ENCODE peak calls at places on chromosomes 5 and 9, in seven cellular contexts. H, W, K, V, J, E and O are unnamed samples.

GRCh38 chr5:71384706-71385105 is 70.7 kb upstream of the BDP1 start:
- DNase-seq in H (no peak), W (no peak), K (no peak), V (no peak), J (no peak), E (no peak), O (no peak)

GRCh38 chr5:60545526-60545925 is 154.4 kb downstream of the DEPDC1B start:
- DNase-seq in H (no peak), W (no peak), K (no peak), V (no peak), J (no peak), E (no peak), O (no peak)

GRCh38 chr5:178730940-178731265 is 444 bp upstream of the ZNF354A start:
- DNase-seq in H (no peak), W (no peak), K (no peak), V (no peak), J (no peak), E (no peak), O (no peak)

GRCh38 chr9:6557883-6558282 is 87.6 kb downstream of the GLDC start:
- DNase-seq in H (no peak), W (no peak), K (no peak), V (no peak), J (no peak), E (no peak), O (no peak)

GRCh38 chr9:134825025-134825424 is 55.6 kb upstream of the FCN2 start:
- DNase-seq in H (no peak), W (no peak), K (no peak), V (no peak), J (no peak), E (no peak), O (no peak)

GRCh38 chr5:67257500-67257899 is 60.9 kb upstream of the CD180 start:
- DNase-seq in H (no peak), W (no peak), K (peak; percentile 82), V (no peak), J (no peak), E (no peak), O (no peak)

GRCh38 chr9:76989501-76989900 is 30.0 kb upstream of the FOXB2 start:
- DNase-seq in H (no peak), W (no peak), K (no peak), V (no peak), J (no peak), E (no peak), O (no peak)

GRCh38 chr5:72482046-72482445 is 25.2 kb downstream of the ZNF366 start:
- DNase-seq in H (no peak), W (no peak), K (no peak), V (no peak), J (no peak), E (no peak), O (no peak)

GRCh38 chr5:168334161-168335094 is 43.0 kb downstream of the WWC1 start:
- DNase-seq in H (no peak), W (no peak), K (no peak), V (no peak), J (no peak), E (peak; percentile 79), O (no peak)

GRCh38 chr5:119393746-119394145 is 37.9 kb downstream of the TNFAIP8 start:
- DNase-seq in H (no peak), W (no peak), K (peak; percentile 64), V (no peak), J (no peak), E (peak; percentile 80), O (no peak)

GRCh38 chr5:84791730-84792129 is 407.1 kb upstream of the EDIL3 start:
- DNase-seq in H (no peak), W (no peak), K (no peak), V (no peak), J (no peak), E (no peak), O (no peak)

GRCh38 chr9:74562611-74563010 is 65.5 kb downstream of the RORB start:
- DNase-seq in H (no peak), W (no peak), K (no peak), V (no peak), J (no peak), E (no peak), O (no peak)

GRCh38 chr9:214488-215448 is at the start of gene DOCK8:
- DNase-seq in H (peak; percentile 53), W (peak; percentile 35), K (peak; percentile 77), V (peak; percentile 94), J (peak; percentile 65), E (peak; percentile 46), O (peak; percentile 88)

GRCh38 chr5:109619661-109620060 is 70.1 kb upstream of the MAN2A1 start:
- DNase-seq in H (no peak), W (no peak), K (no peak), V (no peak), J (no peak), E (no peak), O (no peak)

GRCh38 chr9:84061613-84062205 is 81.1 kb downstream of the RMI1 start:
- DNase-seq in H (no peak), W (no peak), K (no peak), V (no peak), J (no peak), E (no peak), O (no peak)

GRCh38 chr9:72596451-72597180 is 75.2 kb downstream of the TMC1 start:
- DNase-seq in H (no peak), W (no peak), K (no peak), V (no peak), J (no peak), E (no peak), O (no peak)

GRCh38 chr5:103721183-103721582 is 158.6 kb upstream of the NUDT12 start:
- DNase-seq in H (no peak), W (no peak), K (no peak), V (no peak), J (no peak), E (no peak), O (no peak)

GRCh38 chr5:14671414-14671813 is 6.9 kb downstream of the OTULIN start:
- DNase-seq in H (no peak), W (no peak), K (peak; percentile 65), V (no peak), J (no peak), E (peak; percentile 65), O (no peak)

GRCh38 chr9:122446819-122447484 is 30.8 kb downstream of the OR1J1 start:
- DNase-seq in H (no peak), W (no peak), K (no peak), V (no peak), J (no peak), E (peak; percentile 73), O (no peak)

GRCh38 chr5:159185773-159186172 is 23.6 kb downstream of the RNF145 start:
- DNase-seq in H (no peak), W (no peak), K (no peak), V (no peak), J (no peak), E (no peak), O (no peak)

GRCh38 chr9:137048655-137049543 is 2.9 kb upstream of the NPDC1 start:
- DNase-seq in H (peak; percentile 52), W (no peak), K (no peak), V (no peak), J (no peak), E (no peak), O (no peak)

GRCh38 chr5:179836225-179837019 is 15.7 kb downstream of the SQSTM1 start:
- DNase-seq in H (no peak), W (peak; percentile 38), K (no peak), V (no peak), J (no peak), E (peak; percentile 53), O (no peak)

GRCh38 chr9:137245450-137246421 is 4.6 kb downstream of the TUBB4B start:
- DNase-seq in H (no peak), W (no peak), K (no peak), V (no peak), J (no peak), E (no peak), O (no peak)

GRCh38 chr9:89236955-89237573 is 58.4 kb upstream of the SHC3 start:
- DNase-seq in H (no peak), W (no peak), K (no peak), V (no peak), J (no peak), E (no peak), O (no peak)

GRCh38 chr9:124340219-124341069 is 74.8 kb downstream of the PSMB7 start:
- DNase-seq in H (no peak), W (no peak), K (no peak), V (no peak), J (no peak), E (no peak), O (no peak)

GRCh38 chr5:124570285-124571035 is 176.0 kb downstream of the ZNF608 start:
- DNase-seq in H (no peak), W (no peak), K (no peak), V (no peak), J (no peak), E (no peak), O (no peak)

GRCh38 chr9:123191660-123192059 is 76.7 kb downstream of the STRBP start:
- DNase-seq in H (no peak), W (no peak), K (no peak), V (no peak), J (no peak), E (no peak), O (no peak)

GRCh38 chr9:129252937-129253819 is 75.1 kb upstream of the IER5L start:
- DNase-seq in H (no peak), W (no peak), K (no peak), V (peak; percentile 60), J (no peak), E (no peak), O (peak; percentile 84)

GRCh38 chr9:70112981-70113380 is 69.3 kb downstream of the MAMDC2 start:
- DNase-seq in H (no peak), W (no peak), K (no peak), V (no peak), J (no peak), E (no peak), O (no peak)

GRCh38 chr9:19286634-19287188 is 56.2 kb downstream of the DENND4C start:
- DNase-seq in H (peak; percentile 28), W (no peak), K (peak; percentile 9), V (no peak), J (no peak), E (peak; percentile 28), O (no peak)

GRCh38 chr5:125295405-125295872 is 549.0 kb upstream of the ZNF608 start:
- DNase-seq in H (no peak), W (no peak), K (peak; percentile 44), V (no peak), J (no peak), E (peak; percentile 58), O (no peak)

GRCh38 chr5:165035520-165035919 is 1530.1 kb downstream of the MAT2B start:
- DNase-seq in H (no peak), W (no peak), K (no peak), V (no peak), J (no peak), E (peak; percentile 3), O (no peak)

GRCh38 chr9:5336683-5337082 is 3.0 kb downstream of the RLN1 start:
- DNase-seq in H (no peak), W (peak; percentile 21), K (no peak), V (no peak), J (no peak), E (no peak), O (no peak)

GRCh38 chr9:18361621-18362020 is 112.3 kb upstream of the ADAMTSL1 start:
- DNase-seq in H (no peak), W (no peak), K (no peak), V (no peak), J (no peak), E (no peak), O (no peak)

GRCh38 chr5:54581831-54582548 is 64.4 kb downstream of the SNX18 start:
- DNase-seq in H (no peak), W (no peak), K (no peak), V (no peak), J (no peak), E (peak; percentile 40), O (no peak)